ENCODE peak calls at places on chromosomes 11 and 22, in six cellular contexts. One of them, this sample, is unnamed.
A peak's percentile ranks its signal among the peaks of the same experiment; 100 is the strongest.

GRCh38 chr11:35272391-35272821 is 133.4 kb downstream of the CD44 start:
- DNase-seq in lung: no peak
- DNase-seq in suprapubic skin: no peak
- DNase-seq in PC-3: no peak
- DNase-seq in fibroblast of lung: no peak
- DNase-seq in pancreas: no peak
- DNase-seq in this sample: no peak

GRCh38 chr11:31810779-31811647 is at the start of gene PAX6:
- DNase-seq in lung: peak; percentile 43
- DNase-seq in suprapubic skin: no peak
- DNase-seq in PC-3: peak; percentile 74
- DNase-seq in fibroblast of lung: peak; percentile 100
- DNase-seq in pancreas: peak; percentile 71
- DNase-seq in this sample: no peak

GRCh38 chr11:62922653-62923371 is 1.6 kb upstream of the CHRM1 start:
- DNase-seq in lung: no peak
- DNase-seq in suprapubic skin: no peak
- DNase-seq in PC-3: no peak
- DNase-seq in fibroblast of lung: no peak
- DNase-seq in pancreas: no peak
- DNase-seq in this sample: no peak

GRCh38 chr11:11148104-11148509 is 204.9 kb downstream of the CSNK2A3 start:
- DNase-seq in lung: peak; percentile 74
- DNase-seq in suprapubic skin: peak; percentile 76
- DNase-seq in PC-3: peak; percentile 32
- DNase-seq in fibroblast of lung: peak; percentile 91
- DNase-seq in pancreas: no peak
- DNase-seq in this sample: peak; percentile 94

GRCh38 chr11:113862430-113862829 is 12.9 kb downstream of the USP28 start:
- DNase-seq in lung: no peak
- DNase-seq in suprapubic skin: no peak
- DNase-seq in PC-3: peak; percentile 35
- DNase-seq in fibroblast of lung: peak; percentile 59
- DNase-seq in pancreas: no peak
- DNase-seq in this sample: no peak

GRCh38 chr11:45100338-45100737 is 46.1 kb upstream of the PRDM11 start:
- DNase-seq in lung: peak; percentile 27
- DNase-seq in suprapubic skin: no peak
- DNase-seq in PC-3: peak; percentile 23
- DNase-seq in fibroblast of lung: peak; percentile 35
- DNase-seq in pancreas: no peak
- DNase-seq in this sample: no peak

GRCh38 chr11:34176980-34177319 is 71.5 kb downstream of the NAT10 start:
- DNase-seq in lung: no peak
- DNase-seq in suprapubic skin: no peak
- DNase-seq in PC-3: no peak
- DNase-seq in fibroblast of lung: no peak
- DNase-seq in pancreas: no peak
- DNase-seq in this sample: no peak

GRCh38 chr11:94473177-94473799 is 20.4 kb downstream of the MRE11 start:
- DNase-seq in lung: no peak
- DNase-seq in suprapubic skin: no peak
- DNase-seq in PC-3: no peak
- DNase-seq in fibroblast of lung: peak; percentile 87
- DNase-seq in pancreas: no peak
- DNase-seq in this sample: no peak

GRCh38 chr22:46815559-46815895 is 53.1 kb downstream of the TBC1D22A start:
- DNase-seq in lung: no peak
- DNase-seq in suprapubic skin: no peak
- DNase-seq in PC-3: no peak
- DNase-seq in fibroblast of lung: no peak
- DNase-seq in pancreas: no peak
- DNase-seq in this sample: peak; percentile 24

GRCh38 chr22:23790819-23791736 is 4.3 kb downstream of the SMARCB1 start:
- DNase-seq in lung: no peak
- DNase-seq in suprapubic skin: peak; percentile 75
- DNase-seq in PC-3: no peak
- DNase-seq in fibroblast of lung: peak; percentile 45
- DNase-seq in pancreas: no peak
- DNase-seq in this sample: no peak

GRCh38 chr11:19311306-19312030 is 70.7 kb upstream of the E2F8 start:
- DNase-seq in lung: peak; percentile 74
- DNase-seq in suprapubic skin: no peak
- DNase-seq in PC-3: peak; percentile 69
- DNase-seq in fibroblast of lung: peak; percentile 13
- DNase-seq in pancreas: peak; percentile 82
- DNase-seq in this sample: no peak

GRCh38 chr11:70547821-70548670 is 149.7 kb downstream of the CTTN start:
- DNase-seq in lung: no peak
- DNase-seq in suprapubic skin: no peak
- DNase-seq in PC-3: no peak
- DNase-seq in fibroblast of lung: no peak
- DNase-seq in pancreas: no peak
- DNase-seq in this sample: no peak

GRCh38 chr11:95219599-95219998 is 11.4 kb downstream of the SESN3 start:
- DNase-seq in lung: no peak
- DNase-seq in suprapubic skin: no peak
- DNase-seq in PC-3: no peak
- DNase-seq in fibroblast of lung: no peak
- DNase-seq in pancreas: no peak
- DNase-seq in this sample: no peak

GRCh38 chr11:71447791-71448256 is 369 bp downstream of the DHCR7 start:
- DNase-seq in lung: peak; percentile 39
- DNase-seq in suprapubic skin: no peak
- DNase-seq in PC-3: no peak
- DNase-seq in fibroblast of lung: peak; percentile 15
- DNase-seq in pancreas: peak; percentile 78
- DNase-seq in this sample: peak; percentile 25

GRCh38 chr11:86174101-86175046 is 70.2 kb upstream of the EED start:
- DNase-seq in lung: peak; percentile 55
- DNase-seq in suprapubic skin: peak; percentile 68
- DNase-seq in PC-3: peak; percentile 86
- DNase-seq in fibroblast of lung: peak; percentile 100
- DNase-seq in pancreas: no peak
- DNase-seq in this sample: peak; percentile 94

GRCh38 chr11:12642040-12642439 is 32.2 kb upstream of the TEAD1 start:
- DNase-seq in lung: no peak
- DNase-seq in suprapubic skin: no peak
- DNase-seq in PC-3: no peak
- DNase-seq in fibroblast of lung: peak; percentile 77
- DNase-seq in pancreas: no peak
- DNase-seq in this sample: no peak

GRCh38 chr22:29344137-29344536 is 28.6 kb upstream of the RASL10A start:
- DNase-seq in lung: peak; percentile 72
- DNase-seq in suprapubic skin: no peak
- DNase-seq in PC-3: peak; percentile 96
- DNase-seq in fibroblast of lung: peak; percentile 99
- DNase-seq in pancreas: peak; percentile 86
- DNase-seq in this sample: no peak

GRCh38 chr11:87421422-87421821 is 383.7 kb downstream of the TMEM135 start:
- DNase-seq in lung: peak; percentile 34
- DNase-seq in suprapubic skin: no peak
- DNase-seq in PC-3: peak; percentile 97
- DNase-seq in fibroblast of lung: peak; percentile 83
- DNase-seq in pancreas: no peak
- DNase-seq in this sample: peak; percentile 37

GRCh38 chr11:19524171-19524671 is 188.4 kb upstream of the NAV2 start:
- DNase-seq in lung: no peak
- DNase-seq in suprapubic skin: no peak
- DNase-seq in PC-3: no peak
- DNase-seq in fibroblast of lung: no peak
- DNase-seq in pancreas: peak; percentile 65
- DNase-seq in this sample: no peak

GRCh38 chr11:102144357-102145342 is 34.4 kb downstream of the YAP1 start:
- DNase-seq in lung: peak; percentile 43
- DNase-seq in suprapubic skin: no peak
- DNase-seq in PC-3: peak; percentile 55
- DNase-seq in fibroblast of lung: peak; percentile 46
- DNase-seq in pancreas: no peak
- DNase-seq in this sample: peak; percentile 76

GRCh38 chr22:25350551-25350971 is 131.1 kb downstream of the CRYBB2 start:
- DNase-seq in lung: no peak
- DNase-seq in suprapubic skin: peak; percentile 37
- DNase-seq in PC-3: no peak
- DNase-seq in fibroblast of lung: no peak
- DNase-seq in pancreas: peak; percentile 55
- DNase-seq in this sample: no peak

GRCh38 chr11:117723625-117724024 is 73.4 kb downstream of the DSCAML1 start:
- DNase-seq in lung: no peak
- DNase-seq in suprapubic skin: no peak
- DNase-seq in PC-3: no peak
- DNase-seq in fibroblast of lung: no peak
- DNase-seq in pancreas: no peak
- DNase-seq in this sample: peak; percentile 10

GRCh38 chr11:111775024-111775710 is 9.0 kb upstream of the PPP2R1B start:
- DNase-seq in lung: no peak
- DNase-seq in suprapubic skin: no peak
- DNase-seq in PC-3: peak; percentile 41
- DNase-seq in fibroblast of lung: peak; percentile 19
- DNase-seq in pancreas: no peak
- DNase-seq in this sample: peak; percentile 87

GRCh38 chr22:45945621-45946020 is 31.3 kb downstream of the WNT7B start:
- DNase-seq in lung: no peak
- DNase-seq in suprapubic skin: no peak
- DNase-seq in PC-3: no peak
- DNase-seq in fibroblast of lung: no peak
- DNase-seq in pancreas: no peak
- DNase-seq in this sample: no peak

GRCh38 chr11:45805305-45806071 is 539 bp downstream of the SLC35C1 start:
- DNase-seq in lung: peak; percentile 54
- DNase-seq in suprapubic skin: peak; percentile 75
- DNase-seq in PC-3: peak; percentile 27
- DNase-seq in fibroblast of lung: peak; percentile 87
- DNase-seq in pancreas: peak; percentile 63
- DNase-seq in this sample: peak; percentile 44

DNA sequence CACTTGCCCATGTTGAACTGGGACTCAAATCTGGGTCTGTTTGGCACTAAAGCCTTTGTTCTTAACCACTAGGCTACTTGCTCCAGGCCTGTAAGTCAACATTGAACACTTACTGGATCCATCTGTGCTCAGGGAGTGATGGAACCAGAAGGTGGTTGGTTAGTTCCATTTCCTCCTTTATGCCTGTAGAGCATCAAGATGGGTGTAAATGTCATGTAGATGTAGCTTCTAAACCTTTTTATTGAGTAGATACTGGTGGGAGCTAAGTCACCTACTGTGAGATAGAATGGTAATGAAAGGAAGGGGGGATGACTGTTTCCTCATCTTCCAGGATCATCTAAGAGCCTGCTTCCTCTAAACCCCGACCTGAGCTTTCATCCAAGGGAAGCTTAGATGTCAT is 38.6 kb upstream of the ALKBH3 start:
- DNase-seq in lung: no peak
- DNase-seq in suprapubic skin: no peak
- DNase-seq in PC-3: no peak
- DNase-seq in fibroblast of lung: no peak
- DNase-seq in pancreas: no peak
- DNase-seq in this sample: no peak
- TF ChIP-seq CTCF in lung: no peak
- TF ChIP-seq CTCF in suprapubic skin: no peak
- TF ChIP-seq CTCF in PC-3: no peak
- TF ChIP-seq CTCF in fibroblast of lung: no peak
- TF ChIP-seq CTCF in pancreas: no peak
- TF ChIP-seq CTCF in this sample: no peak

GRCh38 chr11:33028537-33028914 is 10.8 kb upstream of the TCP11L1 start:
- DNase-seq in lung: no peak
- DNase-seq in suprapubic skin: no peak
- DNase-seq in PC-3: no peak
- DNase-seq in fibroblast of lung: no peak
- DNase-seq in pancreas: no peak
- DNase-seq in this sample: no peak

GRCh38 chr11:33027233-33027632 is 11.6 kb downstream of the DEPDC7 start:
- DNase-seq in lung: no peak
- DNase-seq in suprapubic skin: no peak
- DNase-seq in PC-3: peak; percentile 30
- DNase-seq in fibroblast of lung: peak; percentile 48
- DNase-seq in pancreas: no peak
- DNase-seq in this sample: no peak

GRCh38 chr11:33021937-33022336 is 6.3 kb downstream of the DEPDC7 start:
- DNase-seq in lung: no peak
- DNase-seq in suprapubic skin: no peak
- DNase-seq in PC-3: no peak
- DNase-seq in fibroblast of lung: no peak
- DNase-seq in pancreas: no peak
- DNase-seq in this sample: no peak

GRCh38 chr11:33027846-33028536 is 11.4 kb upstream of the TCP11L1 start:
- DNase-seq in lung: no peak
- DNase-seq in suprapubic skin: no peak
- DNase-seq in PC-3: no peak
- DNase-seq in fibroblast of lung: peak; percentile 77
- DNase-seq in pancreas: no peak
- DNase-seq in this sample: no peak

DNA sequence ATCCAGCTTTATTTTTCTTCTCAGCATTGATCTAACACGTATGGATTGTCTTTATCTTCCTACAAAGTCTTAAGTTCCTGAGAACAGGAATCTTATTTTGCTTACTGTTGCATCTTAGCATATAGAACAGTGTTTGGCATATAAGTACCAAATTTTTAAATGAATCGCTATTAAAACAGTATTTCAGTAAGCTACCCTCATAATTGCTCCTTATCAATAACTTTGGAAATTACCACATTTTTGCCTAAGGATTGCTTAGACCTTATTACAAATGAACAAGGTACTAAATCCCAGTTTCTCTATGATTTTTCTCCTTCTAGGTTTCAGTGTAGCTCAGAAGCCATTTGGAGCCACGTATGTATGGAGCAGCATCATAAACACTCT is 9.7 kb downstream of the DEPDC7 start:
- DNase-seq in lung: no peak
- DNase-seq in suprapubic skin: no peak
- DNase-seq in PC-3: no peak
- DNase-seq in fibroblast of lung: no peak
- DNase-seq in pancreas: no peak
- DNase-seq in this sample: no peak
- H3K36me3 ChIP-seq in lung: no peaks in the 10 kb centered on the region
- H3K36me3 ChIP-seq in suprapubic skin: no peaks in the 10 kb centered on the region
- H3K36me3 ChIP-seq in PC-3: no peaks in the 10 kb centered on the region
- H3K36me3 ChIP-seq in fibroblast of lung: no peaks in the 10 kb centered on the region
- H3K36me3 ChIP-seq in pancreas: no peaks in the 10 kb centered on the region
- H3K36me3 ChIP-seq in this sample: no peaks in the 10 kb centered on the region

DNA sequence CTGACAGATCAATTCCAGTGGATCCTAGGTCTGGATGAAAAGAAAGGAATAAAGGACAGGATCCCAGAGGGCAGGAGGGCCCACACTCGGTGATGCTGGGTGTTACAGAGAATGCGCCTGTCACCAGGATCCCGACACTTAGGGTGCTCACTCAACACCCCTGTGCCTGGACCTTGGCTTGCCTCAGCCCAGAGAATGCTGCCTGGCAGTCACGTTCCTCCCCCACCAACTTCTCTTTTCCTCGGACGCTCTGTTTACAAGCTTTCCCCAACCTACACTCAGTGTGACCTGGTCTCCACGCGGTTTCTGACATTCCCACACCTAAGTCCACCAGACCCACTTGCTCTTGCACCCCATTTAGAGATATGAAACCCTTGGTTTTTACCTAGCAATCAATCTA is 38.0 kb upstream of the ETS1 start:
- DNase-seq in lung: no peak
- DNase-seq in suprapubic skin: no peak
- DNase-seq in PC-3: no peak
- DNase-seq in fibroblast of lung: no peak
- DNase-seq in pancreas: peak; percentile 27
- DNase-seq in this sample: no peak
- H3K4me1 ChIP-seq in lung: peaks cover 6% of the 10 kb centered on the region
- H3K4me1 ChIP-seq in suprapubic skin: peaks cover 18% of the 10 kb centered on the region
- H3K4me1 ChIP-seq in PC-3: peaks cover 15% of the 10 kb centered on the region
- H3K4me1 ChIP-seq in fibroblast of lung: peaks cover 10% of the 10 kb centered on the region
- H3K4me1 ChIP-seq in pancreas: no peaks in the 10 kb centered on the region
- H3K4me1 ChIP-seq in this sample: peaks cover 6% of the 10 kb centered on the region

GRCh38 chr11:66157182-66157864 is 87.3 kb downstream of the PACS1 start:
- DNase-seq in lung: no peak
- DNase-seq in suprapubic skin: no peak
- DNase-seq in PC-3: peak; percentile 59
- DNase-seq in fibroblast of lung: peak; percentile 20
- DNase-seq in pancreas: no peak
- DNase-seq in this sample: no peak
- TF ChIP-seq CTCF in lung: no peak
- TF ChIP-seq CTCF in suprapubic skin: no peak
- TF ChIP-seq CTCF in PC-3: peak; percentile 26
- TF ChIP-seq CTCF in fibroblast of lung: no peak
- TF ChIP-seq CTCF in pancreas: no peak
- TF ChIP-seq CTCF in this sample: no peak

This sample was measured in tibial artery.